ENCODE peak calls at places on chromosome 18, in nine cellular contexts. V is WTC11, C is heart left ventricle, Y is psoas muscle, K is NB4, P is fibroblast of villous mesenchyme, H is spleen, S is suprapubic skin, M is right lobe of liver. E is an unnamed sample.

GRCh38 chr18:55179460-55180195 is 220.4 kb upstream of the CCDC68 start:
- DNase-seq in M (no peak), K (no peak), H (no peak), P (peak; percentile 18), C (no peak), S (no peak), V (no peak), Y (no peak), E (no peak)

GRCh38 chr18:31373641-31374040 is 2.9 kb upstream of the DSG4 start:
- DNase-seq in S (no peak), M (no peak), V (no peak), K (no peak), P (no peak), H (no peak), Y (no peak), C (no peak), E (no peak)

GRCh38 chr18:7941533-7941932 is 374.4 kb downstream of the PTPRM start:
- DNase-seq in M (no peak), V (no peak), Y (peak; percentile 61), P (no peak), H (no peak), S (no peak), K (no peak), C (peak; percentile 71), E (no peak)

GRCh38 chr18:61898576-61899205 is 5.9 kb upstream of the RNF152 start:
- DNase-seq in H (no peak), K (no peak), M (peak; percentile 92), S (no peak), Y (no peak), P (peak; percentile 5), C (no peak), V (no peak), E (no peak)

GRCh38 chr18:39799010-39799409 is 2156.0 kb upstream of the PIK3C3 start:
- DNase-seq in C (no peak), V (no peak), S (no peak), M (no peak), K (no peak), Y (no peak), H (no peak), P (no peak), E (no peak)

GRCh38 chr18:48609820-48610815 is 71.3 kb downstream of the CTIF start:
- DNase-seq in C (peak; percentile 53), S (no peak), K (no peak), H (peak; percentile 35), P (no peak), M (no peak), Y (no peak), V (no peak), E (no peak)

GRCh38 chr18:31497711-31498449 is at the start of gene DSG2:
- DNase-seq in H (peak; percentile 75), M (peak; percentile 92), P (peak; percentile 12), C (peak; percentile 78), S (peak; percentile 75), Y (peak; percentile 40), V (peak; percentile 90), K (peak; percentile 60), E (peak; percentile 69)

GRCh38 chr18:13621886-13622619 is 104.3 kb downstream of the FAM210A start:
- DNase-seq in P (no peak), H (peak; percentile 67), Y (no peak), V (no peak), M (no peak), S (no peak), K (no peak), C (no peak), E (no peak)

GRCh38 chr18:9403795-9404564 is 69.4 kb downstream of the TWSG1 start:
- DNase-seq in H (no peak), S (no peak), K (peak; percentile 9), Y (peak; percentile 40), P (peak; percentile 17), V (peak; percentile 61), M (no peak), C (peak; percentile 68), E (no peak)

DNA sequence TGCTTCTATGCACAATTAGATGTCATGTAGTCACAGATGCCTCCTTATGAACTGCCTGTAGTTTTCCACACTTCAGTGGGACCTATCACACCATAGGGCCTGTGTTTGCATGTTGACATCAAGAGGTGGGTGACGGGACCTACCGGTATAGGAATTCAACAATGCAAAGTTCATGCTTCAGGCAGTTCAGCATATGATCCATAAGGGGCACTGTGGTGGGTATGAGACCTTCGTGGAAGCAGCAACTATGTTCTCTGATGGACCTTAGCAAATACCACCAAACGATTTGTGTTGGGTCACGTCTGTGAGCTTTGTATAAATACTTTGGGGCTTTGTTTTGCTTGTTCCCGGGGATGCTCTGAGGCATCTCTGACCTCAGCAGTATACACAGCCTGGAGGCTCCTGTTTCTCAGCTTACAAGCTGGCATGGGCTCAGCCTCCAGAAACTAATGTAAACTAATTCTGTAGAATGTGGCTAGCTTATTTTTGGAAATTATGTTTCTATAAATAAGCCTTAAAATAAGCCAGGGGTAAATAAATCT is 111.6 kb downstream of the DTNA start:
- DNase-seq in H (no peak), Y (no peak), K (peak; percentile 4), C (no peak), S (no peak), M (no peak), P (peak; percentile 38), V (no peak), E (no peak)
- TF ChIP-seq CTCF in H (no peak), Y (no peak), K (peak; percentile 1), C (no peak), S (no peak), M (no peak), P (no peak), V (no peak), E (no peak)

DNA sequence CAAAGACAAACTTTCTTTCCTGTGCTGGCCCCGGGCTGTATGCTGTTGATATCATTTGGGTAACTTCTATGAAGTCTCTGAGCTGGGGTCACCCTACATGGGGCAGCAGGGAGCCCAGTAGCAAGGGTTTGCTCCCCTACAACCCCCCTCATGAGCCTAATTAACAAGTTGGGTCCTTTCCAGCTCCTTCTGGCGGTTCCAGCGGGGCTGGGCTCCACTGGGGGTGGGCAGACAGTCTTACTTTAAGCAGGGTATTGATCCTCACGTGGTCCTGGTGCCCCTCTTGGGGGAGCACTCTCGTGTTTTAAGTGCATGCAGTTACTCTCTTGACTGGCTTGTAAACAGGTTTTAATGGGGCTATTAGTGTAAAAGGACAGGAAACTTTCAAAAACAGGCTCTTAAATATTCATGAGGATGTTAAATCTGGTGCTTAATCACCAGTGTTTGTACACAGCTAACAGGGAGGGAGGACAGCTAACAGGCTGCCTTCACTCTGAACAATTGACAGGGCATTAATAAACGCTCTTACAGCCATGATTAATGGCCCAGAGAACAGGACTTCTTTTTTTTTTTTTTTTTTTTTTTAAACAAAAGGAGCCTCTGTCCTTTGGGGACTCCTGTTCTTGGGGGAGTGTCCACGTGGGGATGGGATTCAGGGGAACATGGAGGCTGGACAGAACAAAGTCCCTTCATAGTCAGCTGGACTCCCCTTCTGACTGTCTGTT is 36.6 kb upstream of the SKOR2 start:
- DNase-seq in S (no peak), C (no peak), Y (no peak), M (no peak), H (no peak), P (no peak), V (no peak), K (no peak), E (peak; percentile 60)
- TF ChIP-seq CTCF in S (no peak), C (no peak), Y (no peak), M (no peak), H (no peak), P (no peak), V (no peak), K (no peak), E (no peak)

GRCh38 chr18:76823574-76823973 is 1.2 kb downstream of the ZNF236 start:
- DNase-seq in C (no peak), V (peak; percentile 66), S (no peak), K (peak; percentile 61), Y (peak; percentile 34), M (peak; percentile 48), P (no peak), H (peak; percentile 87), E (peak; percentile 69)
- TF ChIP-seq CTCF in C (no peak), V (no peak), S (peak; percentile 10), K (peak; percentile 25), Y (no peak), M (no peak), P (peak; percentile 33), H (no peak), E (no peak)

GRCh38 chr18:75163736-75164135 is 45.2 kb downstream of the PTGR3 start:
- DNase-seq in H (no peak), P (no peak), S (no peak), K (no peak), M (peak; percentile 23), Y (no peak), V (no peak), C (no peak), E (no peak)

GRCh38 chr18:75164479-75164878 is 44.5 kb downstream of the PTGR3 start:
- DNase-seq in P (no peak), C (no peak), Y (no peak), K (no peak), S (no peak), V (no peak), M (no peak), H (no peak), E (no peak)

GRCh38 chr18:75167759-75168211 is 41.2 kb downstream of the PTGR3 start:
- DNase-seq in M (no peak), H (no peak), S (no peak), Y (no peak), K (no peak), C (peak; percentile 62), V (no peak), P (no peak), E (no peak)

GRCh38 chr18:75167137-75167536 is 41.8 kb downstream of the PTGR3 start:
- DNase-seq in C (no peak), P (no peak), H (no peak), K (no peak), S (no peak), V (no peak), Y (no peak), M (no peak), E (no peak)

DNA sequence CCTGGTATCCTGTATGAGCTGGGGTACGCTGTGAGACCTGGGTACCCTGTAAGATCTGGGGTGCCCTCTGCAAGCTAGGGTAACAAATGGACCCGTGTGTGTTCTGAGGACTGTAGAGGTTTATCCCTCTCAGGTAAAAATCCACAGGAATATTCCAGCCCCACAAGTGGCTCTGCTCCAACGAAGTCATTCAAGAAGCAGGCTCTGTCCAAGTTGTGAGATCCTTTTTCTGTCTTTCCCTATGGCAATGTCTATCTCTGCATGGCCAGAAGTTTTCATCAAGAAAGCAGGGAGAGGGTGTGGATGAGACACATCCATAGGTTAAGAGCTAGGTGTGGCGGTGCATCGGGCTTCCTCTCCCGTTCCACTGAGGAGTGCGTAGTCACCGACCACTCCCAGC is 43.0 kb downstream of the PTGR3 start:
- DNase-seq in P (no peak), K (no peak), V (no peak), Y (no peak), H (no peak), M (no peak), C (no peak), S (no peak), E (no peak)
- TF ChIP-seq CTCF in P (no peak), K (no peak), V (no peak), Y (no peak), H (no peak), M (no peak), C (no peak), S (no peak), E (no peak)